ENCODE peak calls at places on chromosomes 2 and 18, in six cellular contexts. J, V, X, Y, H and B are unnamed samples.

GRCh38 chr2:41933035-41933429 is 114.8 kb upstream of the PKDCC start:
- DNase-seq in Y (no peak), V (no peak), H (no peak), X (no peak), J (no peak), B (no peak)

GRCh38 chr2:149994057-149994728 is 406.6 kb upstream of the MMADHC start:
- DNase-seq in H (no peak), V (peak), Y (no peak), J (peak), X (peak), B (no peak)

GRCh38 chr2:146874260-146874658 is 970.6 kb upstream of the ACVR2A start:
- DNase-seq in J (peak), V (peak), X (no peak), Y (no peak), H (no peak), B (no peak)

GRCh38 chr18:42883177-42883576 is 232.3 kb downstream of the RIT2 start:
- DNase-seq in V (no peak), Y (no peak), H (no peak), J (no peak), X (no peak), B (no peak)

GRCh38 chr2:183070942-183071844 is 7.4 kb upstream of the DUSP19 start:
- DNase-seq in H (peak), V (no peak), J (peak), Y (no peak), X (peak), B (no peak)

GRCh38 chr2:44596537-44597320 is 235.0 kb downstream of the CAMKMT start:
- DNase-seq in J (no peak), H (no peak), X (no peak), V (no peak), Y (no peak), B (peak)

GRCh38 chr2:46126571-46126970 is 170.6 kb upstream of the EPAS1 start:
- DNase-seq in J (no peak), H (no peak), X (no peak), V (no peak), Y (no peak), B (no peak)

GRCh38 chr2:3784731-3785130 is 81.4 kb downstream of the DCDC2C start:
- DNase-seq in J (no peak), Y (no peak), X (peak), V (no peak), H (no peak), B (no peak)

GRCh38 chr2:14632133-14632936 is at the start of gene LRATD1:
- DNase-seq in Y (peak), J (peak), H (peak), V (no peak), X (peak), B (no peak)

GRCh38 chr2:15119722-15120175 is 441.4 kb downstream of the NBAS start:
- DNase-seq in J (no peak), X (no peak), V (no peak), Y (no peak), H (peak), B (no peak)

GRCh38 chr2:200787351-200788128 is 24.2 kb upstream of the BZW1 start:
- DNase-seq in H (no peak), V (no peak), J (peak), X (peak), Y (no peak), B (no peak)

GRCh38 chr2:240435457-240435954 is at the start of gene GPC1:
- DNase-seq in Y (peak), V (peak), H (no peak), J (peak), X (peak), B (no peak)

GRCh38 chr2:239274391-239275001 is 126.3 kb downstream of the HDAC4 start:
- DNase-seq in X (peak), Y (peak), J (peak), H (no peak), V (peak), B (no peak)

GRCh38 chr18:23927821-23928746 is 86.5 kb upstream of the TTC39C start:
- DNase-seq in X (peak), H (no peak), Y (no peak), V (no peak), J (no peak), B (no peak)

GRCh38 chr2:135657806-135658582 is 83.7 kb upstream of the UBXN4 start:
- DNase-seq in Y (no peak), J (no peak), H (no peak), V (no peak), X (no peak), B (peak)

GRCh38 chr2:3277748-3278520 is 99.7 kb downstream of the EIPR1 start:
- DNase-seq in H (no peak), Y (no peak), X (no peak), V (no peak), J (no peak), B (no peak)

GRCh38 chr2:118990757-118991545 is 49.0 kb downstream of the MARCO start:
- DNase-seq in H (no peak), V (no peak), X (no peak), Y (no peak), J (no peak), B (no peak)

GRCh38 chr2:62794791-62795190 is 89.3 kb downstream of the EHBP1 start:
- DNase-seq in X (peak), H (no peak), Y (no peak), J (peak), V (no peak), B (no peak)

GRCh38 chr2:175817200-175817599 is 184.9 kb downstream of the LNPK start:
- DNase-seq in H (no peak), V (no peak), J (no peak), Y (no peak), X (no peak), B (no peak)

GRCh38 chr18:41569867-41570266 is 385.2 kb upstream of the PIK3C3 start:
- DNase-seq in V (no peak), X (no peak), H (no peak), J (no peak), Y (no peak), B (no peak)

GRCh38 chr2:78351208-78351607 is 674.3 kb upstream of the REG3G start:
- DNase-seq in Y (no peak), V (no peak), J (peak), X (no peak), H (no peak), B (no peak)

GRCh38 chr2:163713534-163714311 is 22.1 kb downstream of the FIGN start:
- DNase-seq in J (no peak), Y (no peak), V (no peak), X (no peak), H (no peak), B (no peak)

GRCh38 chr18:52652451-52652850 is 312.5 kb downstream of the DCC start:
- DNase-seq in X (no peak), H (no peak), Y (no peak), J (no peak), V (no peak), B (no peak)

GRCh38 chr2:105388971-105389381 is 9.9 kb downstream of the FHL2 start:
- DNase-seq in H (no peak), V (no peak), J (no peak), Y (no peak), X (peak), B (no peak)

GRCh38 chr2:73979021-73979420 is 5.7 kb upstream of the TET3 start:
- DNase-seq in V (no peak), X (no peak), H (no peak), J (no peak), Y (no peak), B (no peak)

GRCh38 chr2:86603892-86604291 is 19.8 kb downstream of the RNF103 start:
- DNase-seq in Y (no peak), V (no peak), X (no peak), J (no peak), H (no peak), B (no peak)

GRCh38 chr2:24478243-24478642 is 12.8 kb upstream of the NCOA1 start:
- DNase-seq in J (no peak), Y (no peak), V (no peak), H (no peak), X (no peak), B (no peak)

GRCh38 chr18:6781179-6781714 is 51.7 kb downstream of the ARHGAP28 start:
- DNase-seq in J (no peak), Y (peak), X (no peak), H (no peak), V (no peak), B (no peak)

GRCh38 chr2:208136695-208137094 is 7.1 kb upstream of the CRYGC start:
- DNase-seq in X (no peak), J (no peak), V (no peak), H (no peak), Y (no peak), B (no peak)

GRCh38 chr2:119616421-119616820 is 62.6 kb upstream of the TMEM177 start:
- DNase-seq in Y (no peak), X (no peak), V (no peak), H (no peak), J (no peak), B (no peak)

GRCh38 chr2:25417715-25418369 is 76.1 kb upstream of the DNMT3A start:
- DNase-seq in V (peak), H (no peak), J (peak), X (no peak), Y (peak), B (peak)

GRCh38 chr18:70429847-70430500 is 141.1 kb downstream of the SOCS6 start:
- DNase-seq in V (no peak), H (no peak), X (no peak), J (no peak), Y (no peak), B (no peak)

GRCh38 chr18:33733376-33733775 is 155.4 kb downstream of the ASXL3 start:
- DNase-seq in J (no peak), X (no peak), Y (no peak), V (no peak), H (no peak), B (no peak)

GRCh38 chr2:65576861-65577601 is 144.6 kb upstream of the SPRED2 start:
- DNase-seq in V (peak), J (peak), Y (no peak), H (no peak), X (peak), B (no peak)

DNA sequence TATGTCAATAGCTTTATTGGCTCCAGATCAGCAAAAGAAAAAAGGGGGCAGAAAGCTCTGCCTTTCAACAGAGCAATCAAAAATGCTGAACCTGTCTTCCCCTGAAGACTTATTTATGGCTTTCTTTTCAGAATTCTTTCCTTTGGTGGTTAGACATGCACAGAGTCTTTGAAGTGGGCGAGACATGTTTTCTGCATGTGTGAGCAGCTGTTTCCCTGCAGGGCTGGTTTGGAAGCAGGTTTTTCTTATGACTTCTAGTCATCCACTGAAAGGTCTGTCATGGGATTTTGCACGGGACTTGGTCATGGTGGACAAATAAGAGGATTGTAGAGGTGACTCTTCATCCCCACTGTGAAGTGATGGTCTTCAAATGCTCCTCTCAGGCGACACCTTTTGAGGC is 160.3 kb downstream of the VAPA start:
- DNase-seq in X (no peak), H (no peak), J (no peak), V (no peak), Y (no peak), B (no peak)
- TF ChIP-seq CEBPB in X (no peak), H (no peak), J (no peak), V (no peak), Y (no peak), B (no peak)

GRCh38 chr2:9378433-9379371 is 44.6 kb downstream of the ITGB1BP1 start:
- DNase-seq in J (peak), V (no peak), H (no peak), Y (no peak), X (peak), B (no peak)
- TF ChIP-seq CEBPB in J (no peak), V (no peak), H (no peak), Y (no peak), X (no peak), B (no peak)

DNA sequence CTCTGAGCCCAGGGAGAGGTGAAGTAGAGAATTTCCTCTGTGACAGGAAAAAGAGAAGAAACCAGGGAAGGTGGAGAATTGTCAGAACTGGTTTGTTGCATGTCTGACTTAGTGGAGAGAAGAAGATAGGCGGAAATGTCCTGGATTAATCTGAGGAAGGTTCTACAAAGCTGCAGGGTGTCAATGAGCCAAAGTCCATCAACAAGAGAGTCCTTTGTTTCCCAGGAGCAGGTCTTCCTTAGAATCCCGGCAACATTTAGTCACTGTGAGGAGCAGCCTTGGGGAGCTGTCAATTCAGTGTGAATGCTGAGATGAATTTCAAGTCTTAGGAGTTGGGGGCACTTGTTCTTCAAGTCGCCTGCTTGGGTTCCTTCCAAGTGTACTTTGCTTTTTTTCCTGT is 88.4 kb upstream of the CELF4 start:
- DNase-seq in V (no peak), H (no peak), X (no peak), J (no peak), Y (no peak), B (no peak)
- TF ChIP-seq CEBPB in V (no peak), H (no peak), X (no peak), J (no peak), Y (no peak), B (no peak)

GRCh38 chr18:3885209-3885792 is 435.3 kb downstream of the TGIF1 start:
- DNase-seq in J (peak), X (no peak), V (peak), Y (peak), H (no peak), B (no peak)

GRCh38 chr18:3889121-3889520 is 439.1 kb downstream of the TGIF1 start:
- DNase-seq in J (no peak), X (peak), V (no peak), Y (no peak), H (no peak), B (no peak)

GRCh38 chr18:3891245-3891644 is 441.3 kb downstream of the TGIF1 start:
- DNase-seq in Y (no peak), H (no peak), J (no peak), X (no peak), V (no peak), B (no peak)

GRCh38 chr18:3889803-3890202 is 439.8 kb downstream of the TGIF1 start:
- DNase-seq in J (no peak), X (peak), Y (no peak), H (no peak), V (no peak), B (no peak)

DNA sequence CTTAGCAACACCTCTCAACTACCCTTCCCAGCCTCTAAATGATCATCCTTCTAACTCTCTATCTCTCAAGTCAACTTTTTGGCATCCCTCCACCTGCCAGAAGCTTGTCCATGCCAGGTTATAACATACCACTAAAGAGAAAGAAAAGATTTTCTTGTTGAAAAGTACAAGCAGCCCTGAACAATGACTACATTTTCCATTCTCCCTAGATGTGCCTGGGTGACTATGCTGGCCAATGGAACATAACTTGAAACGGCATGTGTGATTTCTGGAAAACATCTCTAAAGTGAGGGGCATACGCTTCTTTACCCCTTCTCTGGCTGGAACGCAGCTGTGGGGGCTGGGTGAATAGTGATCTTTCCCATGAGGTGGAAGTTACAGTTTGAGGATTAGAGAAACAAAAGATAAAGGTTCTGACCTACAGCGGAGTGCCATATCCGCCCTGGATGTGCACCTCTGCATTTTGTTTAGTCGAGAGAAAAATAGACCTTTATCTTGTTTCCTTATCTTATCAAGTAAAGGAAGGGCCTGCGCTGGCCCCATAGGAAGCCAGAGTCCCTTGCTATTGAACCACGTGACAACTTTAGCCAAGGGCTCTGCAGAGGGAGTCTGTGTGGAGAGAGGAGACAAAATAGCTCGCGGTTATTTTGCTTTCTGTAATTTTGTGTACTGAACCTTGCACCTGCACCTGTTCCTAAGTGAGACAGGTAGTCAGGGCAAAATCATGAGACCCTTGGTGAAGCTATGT is 436.8 kb downstream of the TGIF1 start:
- DNase-seq in H (no peak), Y (no peak), J (no peak), X (no peak), V (no peak), B (no peak)
- TF ChIP-seq CEBPB in H (no peak), Y (no peak), J (no peak), X (no peak), V (no peak), B (no peak)

GRCh38 chr18:54222922-54223567 is 1.4 kb downstream of the MBD2 start:
- DNase-seq in X (no peak), V (peak), Y (no peak), H (no peak), J (peak), B (peak)
- TF ChIP-seq CEBPB in X (no peak), V (no peak), Y (no peak), H (no peak), J (no peak), B (no peak)